ENCODE peak calls at places on chromosomes 1 and 21, in six cellular contexts. O is BE2C, E is GM06990, I is GM13977, Y is choroid plexus epithelial cell, J is cardiac fibroblast. C is an unnamed sample.

GRCh38 chr1:112881742-112882127 is 74.3 kb downstream of the SLC16A1 start:
- DNase-seq in E (no peak), J (no peak), Y (no peak), I (no peak), O (no peak), C (peak; percentile 48)

GRCh38 chr1:211741116-211741515 is 65.7 kb upstream of the NEK2 start:
- DNase-seq in Y (no peak), I (no peak), E (no peak), O (no peak), J (no peak), C (no peak)

GRCh38 chr1:208599063-208599462 is 354.9 kb upstream of the PLXNA2 start:
- DNase-seq in Y (no peak), I (no peak), O (no peak), J (no peak), E (no peak), C (no peak)

GRCh38 chr21:31865429-31865970 is 7.3 kb upstream of the HUNK start:
- DNase-seq in E (no peak), Y (no peak), J (no peak), O (peak; percentile 19), I (no peak), C (no peak)

GRCh38 chr1:54134301-54134700 is 18.5 kb downstream of the CDCP2 start:
- DNase-seq in O (no peak), I (no peak), J (no peak), Y (no peak), E (no peak), C (no peak)

GRCh38 chr1:221371671-221372070 is 370.2 kb downstream of the DUSP10 start:
- DNase-seq in J (no peak), I (no peak), Y (no peak), O (no peak), E (no peak), C (no peak)

GRCh38 chr21:40425981-40426380 is 421.0 kb downstream of the DSCAM start:
- DNase-seq in I (no peak), O (no peak), J (no peak), E (no peak), Y (no peak), C (no peak)

GRCh38 chr1:164772635-164773034 is 213.7 kb downstream of the PBX1 start:
- DNase-seq in Y (peak; percentile 93), E (no peak), O (peak; percentile 66), I (no peak), J (peak; percentile 81), C (peak; percentile 97)

GRCh38 chr1:7922301-7922700 is 18.3 kb downstream of the TNFRSF9 start:
- DNase-seq in I (no peak), O (no peak), J (no peak), Y (peak; percentile 36), E (no peak), C (peak; percentile 51)

GRCh38 chr21:35139382-35139715 is 90.2 kb upstream of the RUNX1 start:
- DNase-seq in O (no peak), J (no peak), Y (no peak), E (no peak), I (peak; percentile 9), C (no peak)

GRCh38 chr1:230758705-230759354 is 11.6 kb downstream of the CAPN9 start:
- DNase-seq in Y (no peak), O (no peak), J (no peak), I (no peak), E (no peak), C (no peak)

GRCh38 chr1:232767381-232768074 is 37.7 kb upstream of the MAP10 start:
- DNase-seq in O (no peak), E (no peak), I (no peak), J (peak; percentile 70), Y (peak; percentile 81), C (peak; percentile 6)

GRCh38 chr1:54745274-54745673 is 19.0 kb downstream of the PARS2 start:
- DNase-seq in Y (no peak), I (no peak), E (no peak), O (no peak), J (no peak), C (no peak)

GRCh38 chr1:176877557-176877956 is 287.0 kb downstream of the ASTN1 start:
- DNase-seq in I (no peak), O (no peak), Y (no peak), E (no peak), J (no peak), C (no peak)

GRCh38 chr1:12188115-12188514 is 21.3 kb downstream of the TNFRSF1B start:
- DNase-seq in Y (peak; percentile 54), J (no peak), O (no peak), I (no peak), E (no peak), C (no peak)

GRCh38 chr1:117045644-117046043 is 14.5 kb upstream of the TTF2 start:
- DNase-seq in Y (peak; percentile 23), E (no peak), I (no peak), O (no peak), J (peak; percentile 67), C (no peak)

GRCh38 chr1:225467193-225468020 is 39.6 kb upstream of the LBR start:
- DNase-seq in I (peak; percentile 83), O (no peak), J (peak; percentile 39), Y (no peak), E (peak; percentile 84), C (no peak)

GRCh38 chr1:151547119-151547899 is 7.2 kb downstream of the TUFT1 start:
- DNase-seq in I (no peak), Y (peak; percentile 89), E (no peak), J (peak; percentile 95), O (no peak), C (peak; percentile 89)

GRCh38 chr1:16727190-16728111 is 12.9 kb upstream of the RNU1-4 start:
- DNase-seq in E (peak; percentile 76), J (peak; percentile 19), I (peak; percentile 69), O (peak; percentile 58), Y (peak; percentile 67), C (peak; percentile 85)

GRCh38 chr21:27248791-27249190 is 281.9 kb upstream of the ADAMTS5 start:
- DNase-seq in O (no peak), E (no peak), J (no peak), I (no peak), Y (no peak), C (no peak)

GRCh38 chr21:35097525-35097924 is 48.4 kb upstream of the RUNX1 start:
- DNase-seq in E (no peak), J (no peak), Y (no peak), O (no peak), I (no peak), C (no peak)

DNA sequence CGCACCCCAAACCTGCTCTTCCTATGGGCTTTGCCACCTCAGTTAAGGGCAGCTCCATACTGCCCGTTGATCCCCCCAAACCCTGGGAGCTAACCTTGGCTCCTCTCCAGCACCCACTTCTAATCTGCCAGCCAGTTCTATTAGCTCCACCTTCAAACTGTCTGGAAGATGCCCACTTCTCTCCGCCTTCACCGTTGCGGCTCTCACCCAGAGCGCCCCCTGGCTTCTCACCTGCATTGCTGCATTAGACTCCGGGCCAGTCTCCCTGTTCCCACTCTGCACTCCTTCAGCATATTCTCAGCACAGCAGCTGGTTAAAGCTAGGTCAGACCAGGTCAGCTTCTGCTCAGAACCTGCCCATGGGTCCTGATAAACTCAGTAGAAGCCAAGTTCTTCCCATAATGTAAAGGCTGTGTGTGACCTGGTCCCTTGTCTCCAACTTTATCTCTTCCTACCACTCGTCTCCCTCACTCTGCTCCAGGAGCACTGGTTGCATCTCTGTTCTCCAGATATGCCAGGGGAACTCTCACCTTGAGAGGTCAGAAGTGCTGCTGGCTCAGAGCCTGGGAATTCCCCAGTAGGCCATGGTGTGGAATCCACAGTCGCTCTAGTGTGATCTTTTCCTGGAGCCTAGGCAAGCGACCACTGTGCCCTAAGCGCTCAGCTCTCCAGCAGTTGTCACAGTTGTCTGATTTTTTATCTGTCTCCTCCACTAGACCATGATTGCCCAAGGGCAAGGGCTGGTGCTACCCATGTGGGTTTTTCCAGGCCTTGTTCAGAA is 150.3 kb downstream of the HMGB4 start:
- DNase-seq in E (no peak), Y (no peak), I (peak; percentile 36), O (no peak), J (peak; percentile 5), C (peak; percentile 5)
- TF ChIP-seq CTCF in E (peak; percentile 75), Y (no peak), I (peak; percentile 69), O (no peak), J (no peak), C (peak; percentile 74)

GRCh38 chr1:234320549-234320948 is 52.7 kb upstream of the COA6 start:
- DNase-seq in Y (no peak), I (no peak), J (no peak), O (no peak), E (no peak), C (no peak)

GRCh38 chr1:234324668-234325225 is 48.5 kb upstream of the COA6 start:
- DNase-seq in Y (no peak), J (no peak), O (peak; percentile 24), I (no peak), E (no peak), C (no peak)

GRCh38 chr1:234322097-234322496 is 51.2 kb upstream of the COA6 start:
- DNase-seq in O (no peak), Y (no peak), I (no peak), E (no peak), J (no peak), C (no peak)

GRCh38 chr1:234321211-234321610 is 52.0 kb upstream of the COA6 start:
- DNase-seq in J (no peak), O (no peak), E (no peak), I (no peak), Y (no peak), C (no peak)

GRCh38 chr1:234322979-234323378 is 50.3 kb upstream of the COA6 start:
- DNase-seq in O (peak; percentile 84), Y (peak; percentile 39), J (peak; percentile 39), E (peak; percentile 15), I (peak; percentile 38), C (no peak)
- TF ChIP-seq CTCF in O (peak; percentile 80), Y (peak; percentile 50), J (peak; percentile 42), E (peak; percentile 64), I (peak; percentile 63), C (peak; percentile 54)

DNA sequence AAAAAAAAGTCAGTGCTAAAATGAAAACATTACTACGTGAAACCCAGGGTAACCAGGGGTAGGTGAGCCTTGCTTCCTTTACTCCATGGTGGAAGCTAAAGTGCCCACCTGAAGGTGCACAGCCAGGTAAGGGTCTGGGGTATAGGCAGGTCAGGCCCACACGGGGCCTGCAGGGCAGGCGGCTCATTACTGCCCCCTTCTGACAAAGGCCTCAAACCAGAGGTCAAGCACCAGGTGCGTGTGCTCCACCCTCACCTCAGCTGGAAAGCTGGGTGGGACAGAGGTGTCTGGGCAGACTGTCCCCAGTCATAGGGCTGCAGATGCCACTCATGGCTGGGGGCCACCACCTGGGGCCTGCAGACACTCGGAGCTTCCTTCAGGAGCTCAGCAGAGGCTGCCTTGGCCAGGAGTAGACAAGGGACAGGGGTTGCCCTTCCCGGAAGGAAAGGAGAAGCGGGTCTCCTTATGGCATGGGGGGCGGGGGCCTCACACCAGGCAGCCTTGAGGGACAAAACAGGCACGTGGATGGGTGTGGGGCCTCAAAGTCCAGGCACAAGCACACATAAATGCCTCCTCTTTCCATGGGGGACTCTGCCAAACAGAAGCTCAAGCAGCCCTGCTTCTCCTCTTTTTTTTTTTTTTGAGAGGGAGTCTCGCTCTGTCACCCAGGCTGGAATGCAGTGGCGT is 36.2 kb downstream of the ACOT7 start:
- DNase-seq in J (no peak), Y (no peak), I (no peak), E (no peak), O (no peak), C (no peak)
- TF ChIP-seq CTCF in J (no peak), Y (peak; percentile 34), I (peak; percentile 45), E (peak; percentile 63), O (peak; percentile 16), C (peak; percentile 65)

GRCh38 chr1:51741121-51741681 is 124.3 kb downstream of the OSBPL9 start:
- DNase-seq in I (no peak), O (no peak), J (no peak), E (no peak), Y (no peak), C (no peak)
- TF ChIP-seq CTCF in I (no peak), O (no peak), J (no peak), E (no peak), Y (no peak), C (no peak)